ENCODE peak calls at places on chromosomes 16 and 17, in seven cellular contexts. W, Q, V, U, F, O and G are unnamed samples.

GRCh38 chr17:5078106-5079028 is at the start of gene ZFP3:
- DNase-seq in F (peak), W (peak), V (peak), U (no peak), Q (peak), O (peak), G (peak)

GRCh38 chr16:47565454-47565853 is 104.3 kb downstream of the PHKB start:
- DNase-seq in O (peak), F (peak), U (peak), W (no peak), V (peak), Q (no peak), G (no peak)

GRCh38 chr16:10940501-10941079 is 1.7 kb downstream of the DEXI start:
- DNase-seq in U (no peak), F (no peak), O (no peak), V (no peak), Q (no peak), W (no peak), G (no peak)

GRCh38 chr17:6428207-6428965 is 6.5 kb downstream of the AIPL1 start:
- DNase-seq in F (no peak), O (no peak), Q (no peak), W (no peak), U (no peak), V (no peak), G (no peak)

GRCh38 chr16:85998868-85999729 is 100.1 kb downstream of the IRF8 start:
- DNase-seq in V (no peak), U (no peak), O (no peak), W (no peak), F (no peak), Q (no peak), G (no peak)

GRCh38 chr16:86396918-86397317 is 113.4 kb upstream of the FOXF1 start:
- DNase-seq in O (peak), V (peak), W (peak), Q (no peak), F (no peak), U (peak), G (no peak)

GRCh38 chr16:65884018-65884417 is 482.5 kb upstream of the CDH5 start:
- DNase-seq in W (no peak), U (no peak), F (no peak), Q (no peak), O (no peak), V (no peak), G (no peak)

GRCh38 chr17:65102788-65103187 is 34.4 kb upstream of the RGS9 start:
- DNase-seq in W (no peak), O (no peak), F (no peak), U (peak), V (no peak), Q (no peak), G (no peak)